ENCODE peak calls at places on chromosome 7, in nine cellular contexts. T is tibial artery; D is CD8-positive, alpha-beta T cell; Y is fibroblast of pulmonary artery; S is Peyer's patch; P is transverse colon; A is heart left ventricle; X is ovary; F is stomach. Z is an unnamed sample.
A peak's percentile ranks its signal among the peaks of the same experiment; 100 is the strongest.

GRCh38 chr7:29606287-29606721 is 42.7 kb downstream of the PRR15 start:
- DNase-seq in D (no peak), X (peak; percentile 22), T (no peak), P (peak; percentile 55), F (no peak), Y (peak; percentile 80), A (no peak), S (peak; percentile 83), Z (no peak)

GRCh38 chr7:47254081-47255006 is 327.6 kb downstream of the TNS3 start:
- DNase-seq in S (peak; percentile 89), A (peak; percentile 91), F (peak; percentile 84), X (peak; percentile 86), D (peak; percentile 58), P (peak; percentile 82), T (peak; percentile 80), Y (peak; percentile 57), Z (no peak)

GRCh38 chr7:94295805-94296204 is 98.9 kb upstream of the COL1A2 start:
- DNase-seq in X (peak; percentile 44), F (no peak), D (no peak), T (no peak), A (no peak), S (no peak), Y (peak; percentile 91), P (no peak), Z (peak; percentile 73)

GRCh38 chr7:46485481-46486065 is 564.5 kb upstream of the IGFBP3 start:
- DNase-seq in Y (peak; percentile 58), F (no peak), X (no peak), D (no peak), T (no peak), P (no peak), A (no peak), S (no peak), Z (peak; percentile 46)

GRCh38 chr7:15561840-15562239 is at the start of gene AGMO:
- DNase-seq in X (peak; percentile 36), Y (peak; percentile 28), F (no peak), S (peak; percentile 87), P (peak; percentile 87), D (no peak), T (peak; percentile 55), A (peak; percentile 76), Z (no peak)

GRCh38 chr7:136528329-136528728 is 340.1 kb upstream of the CHRM2 start:
- DNase-seq in P (no peak), F (no peak), S (no peak), X (no peak), T (no peak), A (no peak), D (no peak), Y (peak; percentile 49), Z (peak; percentile 63)

GRCh38 chr7:129115676-129116075 is 28.8 kb upstream of the TSPAN33 start:
- DNase-seq in S (no peak), F (no peak), X (no peak), T (no peak), Y (no peak), D (no peak), A (no peak), P (no peak), Z (no peak)

GRCh38 chr7:122518488-122518887 is 180.4 kb downstream of the RNF133 start:
- DNase-seq in Y (no peak), P (no peak), A (no peak), F (no peak), S (no peak), D (no peak), X (no peak), T (no peak), Z (no peak)

GRCh38 chr7:66957595-66958290 is 36.7 kb downstream of the TMEM248 start:
- DNase-seq in Y (no peak), T (no peak), X (no peak), A (no peak), D (no peak), P (no peak), S (no peak), F (no peak), Z (no peak)

GRCh38 chr7:50317221-50317678 is 12.7 kb downstream of the IKZF1 start:
- DNase-seq in T (no peak), Y (no peak), F (no peak), A (no peak), S (peak; percentile 72), P (no peak), D (no peak), X (no peak), Z (no peak)

GRCh38 chr7:1243290-1243963 is 10.8 kb downstream of the UNCX start:
- DNase-seq in P (no peak), A (peak; percentile 37), X (no peak), Y (no peak), F (no peak), S (no peak), T (no peak), D (no peak), Z (no peak)

GRCh38 chr7:23938937-23939552 is 229.0 kb downstream of the STK31 start:
- DNase-seq in Y (peak; percentile 24), X (no peak), S (peak; percentile 62), D (no peak), T (no peak), A (no peak), P (peak; percentile 38), F (peak; percentile 56), Z (no peak)

GRCh38 chr7:150686030-150686626 is 622 bp downstream of the GIMAP2 start:
- DNase-seq in A (no peak), F (no peak), D (peak; percentile 70), S (no peak), X (no peak), T (no peak), Y (no peak), P (no peak), Z (no peak)

GRCh38 chr7:150685219-150686029 is at the start of gene GIMAP2:
- DNase-seq in F (no peak), T (no peak), S (peak; percentile 60), X (no peak), Y (peak; percentile 11), P (no peak), D (no peak), A (no peak), Z (no peak)

GRCh38 chr7:150688630-150689029 is 3.1 kb downstream of the GIMAP2 start:
- DNase-seq in D (no peak), Y (no peak), X (no peak), S (no peak), P (no peak), F (no peak), T (no peak), A (no peak), Z (no peak)
- H3K4me3 ChIP-seq in D (peak overlapping the region; percentile 55), Y (no peak overlapping the region), X (no peak overlapping the region), S (no peak overlapping the region), P (no peak overlapping the region), F (no peak overlapping the region), T (no peak overlapping the region), A (no peak overlapping the region), Z (no peak overlapping the region)

DNA sequence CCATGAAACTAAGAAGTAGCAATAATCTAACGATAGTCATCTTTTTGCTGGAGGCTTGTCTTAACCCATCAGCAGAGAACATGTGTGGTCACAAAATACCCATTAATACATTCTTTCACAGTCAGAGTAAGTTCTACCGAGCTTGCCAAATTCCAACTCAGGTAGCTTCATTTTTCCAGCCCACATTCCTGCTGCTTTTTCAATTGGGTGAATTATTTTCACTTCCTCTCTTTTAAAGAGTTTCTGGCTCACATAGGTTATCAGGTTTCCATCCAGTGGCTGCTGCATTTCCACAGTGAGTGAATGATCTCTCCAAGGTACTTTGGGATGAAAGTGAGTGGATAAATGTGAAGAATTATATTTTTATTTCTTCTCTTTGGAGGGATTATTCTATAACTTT is 233.1 kb downstream of the SEMA3E start:
- DNase-seq in Y (no peak), S (no peak), P (no peak), F (no peak), D (no peak), A (no peak), T (no peak), X (no peak), Z (peak; percentile 38)
- TF ChIP-seq CTCF in Y (no peak), S (no peak), P (no peak), F (no peak), D (no peak), A (no peak), T (no peak), X (no peak), Z (no peak)

GRCh38 chr7:100806276-100806675 is 21.0 kb downstream of the EPHB4 start:
- DNase-seq in D (no peak), Y (no peak), A (no peak), X (no peak), P (no peak), S (no peak), T (no peak), F (no peak), Z (no peak)
- H3K4me3 ChIP-seq in D (no peak overlapping the region), Y (no peak overlapping the region), A (no peak overlapping the region), X (no peak overlapping the region), P (no peak overlapping the region), S (no peak overlapping the region), T (no peak overlapping the region), F (no peak overlapping the region), Z (no peak overlapping the region)

GRCh38 chr7:151311294-151311864 is 30.2 kb upstream of the NUB1 start:
- DNase-seq in F (no peak), T (no peak), Y (peak; percentile 6), A (no peak), P (no peak), S (no peak), D (no peak), X (no peak), Z (no peak)
- TF ChIP-seq CTCF in F (no peak), T (no peak), Y (peak; percentile 26), A (no peak), P (no peak), S (no peak), D (no peak), X (no peak), Z (peak; percentile 4)